ENCODE peak calls at places on chromosomes 5 and 9, in ten cellular contexts. One of them, this sample, is unnamed. For H3K4me1, the result is how much of the 10 kb centered on the place peaks cover.

GRCh38 chr5:2742921-2743679 is 8.4 kb downstream of the IRX2 start:
- DNase-seq in A549: no peak
- DNase-seq in GM23248: peak
- DNase-seq in DND-41: no peak
- DNase-seq in Peyer's patch: no peak
- DNase-seq in ascending aorta: no peak
- DNase-seq in lower lobe of right lung: no peak
- DNase-seq in SK-N-SH: no peak
- DNase-seq in stomach: no peak
- DNase-seq in colonic mucosa: no peak
- DNase-seq in this sample: no peak

GRCh38 chr5:129716235-129717030 is 31.5 kb upstream of the MINAR2 start:
- DNase-seq in A549: no peak
- DNase-seq in GM23248: no peak
- DNase-seq in DND-41: no peak
- DNase-seq in Peyer's patch: no peak
- DNase-seq in ascending aorta: no peak
- DNase-seq in lower lobe of right lung: no peak
- DNase-seq in SK-N-SH: no peak
- DNase-seq in stomach: no peak
- DNase-seq in colonic mucosa: no peak
- DNase-seq in this sample: no peak

GRCh38 chr5:58107704-58108103 is 352.2 kb downstream of the PLK2 start:
- DNase-seq in A549: no peak
- DNase-seq in GM23248: peak
- DNase-seq in DND-41: no peak
- DNase-seq in Peyer's patch: no peak
- DNase-seq in ascending aorta: no peak
- DNase-seq in lower lobe of right lung: no peak
- DNase-seq in SK-N-SH: no peak
- DNase-seq in stomach: no peak
- DNase-seq in colonic mucosa: no peak
- DNase-seq in this sample: no peak

GRCh38 chr9:107447834-107448233 is 41.7 kb downstream of the KLF4 start:
- DNase-seq in A549: no peak
- DNase-seq in GM23248: no peak
- DNase-seq in DND-41: no peak
- DNase-seq in Peyer's patch: no peak
- DNase-seq in ascending aorta: no peak
- DNase-seq in lower lobe of right lung: no peak
- DNase-seq in SK-N-SH: no peak
- DNase-seq in stomach: no peak
- DNase-seq in colonic mucosa: no peak
- DNase-seq in this sample: no peak

GRCh38 chr5:66828551-66829421 is 232.6 kb downstream of the MAST4 start:
- DNase-seq in A549: no peak
- DNase-seq in GM23248: peak
- DNase-seq in DND-41: no peak
- DNase-seq in Peyer's patch: peak
- DNase-seq in ascending aorta: peak
- DNase-seq in lower lobe of right lung: peak
- DNase-seq in SK-N-SH: peak
- DNase-seq in stomach: peak
- DNase-seq in colonic mucosa: peak
- DNase-seq in this sample: peak

GRCh38 chr5:40430112-40430725 is 249.5 kb upstream of the PTGER4 start:
- DNase-seq in A549: no peak
- DNase-seq in GM23248: no peak
- DNase-seq in DND-41: no peak
- DNase-seq in Peyer's patch: no peak
- DNase-seq in ascending aorta: no peak
- DNase-seq in lower lobe of right lung: no peak
- DNase-seq in SK-N-SH: no peak
- DNase-seq in stomach: no peak
- DNase-seq in colonic mucosa: no peak
- DNase-seq in this sample: no peak

GRCh38 chr9:6944896-6945295 is 187.1 kb downstream of the KDM4C start:
- DNase-seq in A549: no peak
- DNase-seq in GM23248: peak
- DNase-seq in DND-41: no peak
- DNase-seq in Peyer's patch: no peak
- DNase-seq in ascending aorta: no peak
- DNase-seq in lower lobe of right lung: no peak
- DNase-seq in SK-N-SH: no peak
- DNase-seq in stomach: no peak
- DNase-seq in colonic mucosa: no peak
- DNase-seq in this sample: no peak

GRCh38 chr5:137313526-137314175 is 185.5 kb downstream of the SPOCK1 start:
- DNase-seq in A549: no peak
- DNase-seq in GM23248: no peak
- DNase-seq in DND-41: no peak
- DNase-seq in Peyer's patch: no peak
- DNase-seq in ascending aorta: no peak
- DNase-seq in lower lobe of right lung: no peak
- DNase-seq in SK-N-SH: no peak
- DNase-seq in stomach: no peak
- DNase-seq in colonic mucosa: no peak
- DNase-seq in this sample: no peak

GRCh38 chr5:10863763-10864383 is 102.8 kb upstream of the DAP start:
- DNase-seq in A549: peak
- DNase-seq in GM23248: peak
- DNase-seq in DND-41: peak
- DNase-seq in Peyer's patch: no peak
- DNase-seq in ascending aorta: no peak
- DNase-seq in lower lobe of right lung: no peak
- DNase-seq in SK-N-SH: peak
- DNase-seq in stomach: peak
- DNase-seq in colonic mucosa: peak
- DNase-seq in this sample: peak

GRCh38 chr5:13249854-13250253 is 694.6 kb downstream of the DNAH5 start:
- DNase-seq in A549: no peak
- DNase-seq in GM23248: peak
- DNase-seq in DND-41: no peak
- DNase-seq in Peyer's patch: no peak
- DNase-seq in ascending aorta: no peak
- DNase-seq in lower lobe of right lung: no peak
- DNase-seq in SK-N-SH: no peak
- DNase-seq in stomach: no peak
- DNase-seq in colonic mucosa: no peak
- DNase-seq in this sample: no peak

GRCh38 chr9:134328841-134329575 is 2.8 kb downstream of the RXRA start:
- DNase-seq in A549: no peak
- DNase-seq in GM23248: peak
- DNase-seq in DND-41: no peak
- DNase-seq in Peyer's patch: peak
- DNase-seq in ascending aorta: no peak
- DNase-seq in lower lobe of right lung: peak
- DNase-seq in SK-N-SH: no peak
- DNase-seq in stomach: peak
- DNase-seq in colonic mucosa: peak
- DNase-seq in this sample: peak

GRCh38 chr5:73451218-73452130 is 2.9 kb upstream of the FOXD1 start:
- DNase-seq in A549: no peak
- DNase-seq in GM23248: peak
- DNase-seq in DND-41: no peak
- DNase-seq in Peyer's patch: peak
- DNase-seq in ascending aorta: no peak
- DNase-seq in lower lobe of right lung: peak
- DNase-seq in SK-N-SH: peak
- DNase-seq in stomach: peak
- DNase-seq in colonic mucosa: peak
- DNase-seq in this sample: peak
- H3K4me3 ChIP-seq in A549: peak
- H3K4me3 ChIP-seq in GM23248: peak
- H3K4me3 ChIP-seq in DND-41: no peak
- H3K4me3 ChIP-seq in Peyer's patch: peak
- H3K4me3 ChIP-seq in ascending aorta: peak
- H3K4me3 ChIP-seq in lower lobe of right lung: no peak
- H3K4me3 ChIP-seq in SK-N-SH: peak
- H3K4me3 ChIP-seq in stomach: peak
- H3K4me3 ChIP-seq in colonic mucosa: no peak
- H3K4me3 ChIP-seq in this sample: no peak

DNA sequence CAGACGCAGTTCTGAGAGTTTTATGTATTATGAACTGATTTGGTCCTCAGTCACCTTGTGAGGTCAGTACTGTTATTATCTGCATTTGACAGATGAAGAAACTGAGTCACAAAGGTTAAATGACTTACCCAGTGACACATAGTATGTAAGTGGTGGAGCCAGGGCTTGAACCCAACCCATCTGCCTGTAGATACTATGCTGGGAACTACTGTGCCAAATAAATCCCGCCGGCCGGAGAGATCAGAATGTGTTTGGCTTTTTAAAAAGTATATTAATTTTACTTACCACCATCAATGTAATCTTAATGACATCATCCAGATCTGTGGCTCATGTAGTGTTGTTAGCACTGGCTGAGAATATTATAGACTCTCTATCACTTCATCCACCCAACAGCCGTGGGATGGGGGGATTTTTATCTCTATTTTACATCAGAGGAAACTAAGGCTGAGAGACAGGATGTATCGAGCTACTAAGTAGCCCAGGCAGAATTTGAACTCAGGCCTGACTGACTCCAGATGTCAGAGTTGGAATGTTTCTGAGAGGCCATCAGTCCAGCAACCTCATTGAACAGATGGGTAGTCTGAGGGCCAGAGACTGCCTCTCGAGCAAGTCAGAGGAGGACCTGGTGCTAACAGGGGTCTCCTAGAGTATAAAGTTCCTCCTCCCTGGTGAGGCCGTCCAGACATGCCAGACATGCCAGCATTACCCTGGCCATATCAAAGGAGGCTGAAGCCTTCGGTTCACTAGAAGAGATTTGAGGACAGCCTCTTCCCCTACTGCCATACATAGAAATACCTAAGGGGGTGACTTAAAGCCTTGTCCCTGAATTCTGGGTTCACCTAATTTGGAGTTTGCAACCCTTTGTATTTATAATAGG is 81.0 kb downstream of the ZNF618 start:
- DNase-seq in A549: peak
- DNase-seq in GM23248: peak
- DNase-seq in DND-41: no peak
- DNase-seq in Peyer's patch: no peak
- DNase-seq in ascending aorta: no peak
- DNase-seq in lower lobe of right lung: no peak
- DNase-seq in SK-N-SH: no peak
- DNase-seq in stomach: no peak
- DNase-seq in colonic mucosa: no peak
- DNase-seq in this sample: no peak
- H3K4me1 ChIP-seq in A549: under half
- H3K4me1 ChIP-seq in GM23248: half or more
- H3K4me1 ChIP-seq in DND-41: under half
- H3K4me1 ChIP-seq in Peyer's patch: under half
- H3K4me1 ChIP-seq in ascending aorta: under half
- H3K4me1 ChIP-seq in lower lobe of right lung: under half
- H3K4me1 ChIP-seq in SK-N-SH: under half
- H3K4me1 ChIP-seq in stomach: under half
- H3K4me1 ChIP-seq in colonic mucosa: under half
- H3K4me1 ChIP-seq in this sample: under half

GRCh38 chr9:119003882-119004617 is 365.2 kb downstream of the BRINP1 start:
- DNase-seq in A549: no peak
- DNase-seq in GM23248: peak
- DNase-seq in DND-41: no peak
- DNase-seq in Peyer's patch: no peak
- DNase-seq in ascending aorta: no peak
- DNase-seq in lower lobe of right lung: no peak
- DNase-seq in SK-N-SH: no peak
- DNase-seq in stomach: no peak
- DNase-seq in colonic mucosa: no peak
- DNase-seq in this sample: no peak

GRCh38 chr9:119005162-119005561 is 364.1 kb downstream of the BRINP1 start:
- DNase-seq in A549: no peak
- DNase-seq in GM23248: peak
- DNase-seq in DND-41: no peak
- DNase-seq in Peyer's patch: no peak
- DNase-seq in ascending aorta: no peak
- DNase-seq in lower lobe of right lung: no peak
- DNase-seq in SK-N-SH: no peak
- DNase-seq in stomach: no peak
- DNase-seq in colonic mucosa: no peak
- DNase-seq in this sample: no peak

GRCh38 chr9:119004618-119004990 is 364.6 kb downstream of the BRINP1 start:
- DNase-seq in A549: no peak
- DNase-seq in GM23248: peak
- DNase-seq in DND-41: no peak
- DNase-seq in Peyer's patch: no peak
- DNase-seq in ascending aorta: peak
- DNase-seq in lower lobe of right lung: no peak
- DNase-seq in SK-N-SH: no peak
- DNase-seq in stomach: peak
- DNase-seq in colonic mucosa: peak
- DNase-seq in this sample: peak

GRCh38 chr9:119009253-119009652 is 360.0 kb downstream of the BRINP1 start:
- DNase-seq in A549: no peak
- DNase-seq in GM23248: peak
- DNase-seq in DND-41: no peak
- DNase-seq in Peyer's patch: no peak
- DNase-seq in ascending aorta: no peak
- DNase-seq in lower lobe of right lung: no peak
- DNase-seq in SK-N-SH: no peak
- DNase-seq in stomach: no peak
- DNase-seq in colonic mucosa: no peak
- DNase-seq in this sample: no peak
- H3K4me3 ChIP-seq in A549: peak
- H3K4me3 ChIP-seq in GM23248: peak
- H3K4me3 ChIP-seq in DND-41: peak
- H3K4me3 ChIP-seq in Peyer's patch: no peak
- H3K4me3 ChIP-seq in ascending aorta: no peak
- H3K4me3 ChIP-seq in lower lobe of right lung: no peak
- H3K4me3 ChIP-seq in SK-N-SH: no peak
- H3K4me3 ChIP-seq in stomach: no peak
- H3K4me3 ChIP-seq in colonic mucosa: no peak
- H3K4me3 ChIP-seq in this sample: no peak

GRCh38 chr5:166349036-166349435 is 1942.4 kb upstream of the WWC1 start:
- DNase-seq in A549: no peak
- DNase-seq in GM23248: no peak
- DNase-seq in DND-41: no peak
- DNase-seq in Peyer's patch: no peak
- DNase-seq in ascending aorta: no peak
- DNase-seq in lower lobe of right lung: no peak
- DNase-seq in SK-N-SH: no peak
- DNase-seq in stomach: no peak
- DNase-seq in colonic mucosa: no peak
- DNase-seq in this sample: no peak

GRCh38 chr5:166342330-166342891 is 1949.0 kb upstream of the WWC1 start:
- DNase-seq in A549: no peak
- DNase-seq in GM23248: no peak
- DNase-seq in DND-41: no peak
- DNase-seq in Peyer's patch: no peak
- DNase-seq in ascending aorta: no peak
- DNase-seq in lower lobe of right lung: no peak
- DNase-seq in SK-N-SH: no peak
- DNase-seq in stomach: no peak
- DNase-seq in colonic mucosa: no peak
- DNase-seq in this sample: no peak

GRCh38 chr5:166341708-166342329 is 1949.6 kb upstream of the WWC1 start:
- DNase-seq in A549: no peak
- DNase-seq in GM23248: no peak
- DNase-seq in DND-41: no peak
- DNase-seq in Peyer's patch: no peak
- DNase-seq in ascending aorta: no peak
- DNase-seq in lower lobe of right lung: no peak
- DNase-seq in SK-N-SH: no peak
- DNase-seq in stomach: no peak
- DNase-seq in colonic mucosa: no peak
- DNase-seq in this sample: no peak

GRCh38 chr5:166347051-166347450 is 1944.4 kb upstream of the WWC1 start:
- DNase-seq in A549: no peak
- DNase-seq in GM23248: no peak
- DNase-seq in DND-41: no peak
- DNase-seq in Peyer's patch: no peak
- DNase-seq in ascending aorta: no peak
- DNase-seq in lower lobe of right lung: no peak
- DNase-seq in SK-N-SH: no peak
- DNase-seq in stomach: no peak
- DNase-seq in colonic mucosa: no peak
- DNase-seq in this sample: no peak
- H3K4me1 ChIP-seq in A549: under half
- H3K4me1 ChIP-seq in GM23248: under half
- H3K4me1 ChIP-seq in DND-41: under half
- H3K4me1 ChIP-seq in Peyer's patch: under half
- H3K4me1 ChIP-seq in ascending aorta: under half
- H3K4me1 ChIP-seq in lower lobe of right lung: under half
- H3K4me1 ChIP-seq in SK-N-SH: under half
- H3K4me1 ChIP-seq in stomach: under half
- H3K4me1 ChIP-seq in colonic mucosa: under half
- H3K4me1 ChIP-seq in this sample: under half